ENCODE peak calls at places on chromosomes 5 and 9, in five cellular contexts. H is right cardiac atrium, O is OCI-LY7, C is keratinocyte, A is sigmoid colon. S is an unnamed sample.

GRCh38 chr5:87400305-87400899 is 12.3 kb downstream of the CCNH start:
- DNase-seq in A (no peak), O (peak), H (no peak), C (no peak), S (no peak)

GRCh38 chr5:163248856-163249255 is 188.5 kb upstream of the CCNG1 start:
- DNase-seq in H (no peak), A (no peak), C (no peak), O (no peak), S (no peak)

GRCh38 chr5:32538031-32538547 is 47.3 kb upstream of the SUB1 start:
- DNase-seq in A (no peak), C (no peak), O (peak), H (peak), S (no peak)

GRCh38 chr5:178437296-178438075 is 152.7 kb downstream of the COL23A1 start:
- DNase-seq in A (no peak), C (no peak), H (no peak), O (no peak), S (no peak)

GRCh38 chr9:108188482-108188881 is 667.3 kb downstream of the ACTL7B start:
- DNase-seq in O (no peak), H (no peak), A (no peak), C (no peak), S (no peak)

GRCh38 chr5:145941677-145942130 is 5.3 kb downstream of the SH3RF2 start:
- DNase-seq in A (no peak), O (no peak), H (no peak), C (no peak), S (peak)

GRCh38 chr9:20224756-20225155 is 397.5 kb downstream of the MLLT3 start:
- DNase-seq in C (no peak), O (no peak), A (no peak), H (no peak), S (no peak)

GRCh38 chr5:42993516-42994284 is 46.4 kb downstream of the ANXA2R start:
- DNase-seq in C (no peak), O (peak), H (peak), A (no peak), S (no peak)

GRCh38 chr5:177353093-177353492 is 1.6 kb upstream of the LMAN2 start:
- DNase-seq in C (no peak), H (peak), A (no peak), O (no peak), S (no peak)

GRCh38 chr5:68554566-68555279 is 339.2 kb downstream of the PIK3R1 start:
- DNase-seq in H (peak), C (no peak), A (no peak), O (no peak), S (no peak)

GRCh38 chr5:109694451-109694891 is 4.7 kb downstream of the MAN2A1 start:
- DNase-seq in C (no peak), H (no peak), O (no peak), A (no peak), S (no peak)

GRCh38 chr5:43020294-43020711 is 19.8 kb downstream of the ANXA2R start:
- DNase-seq in H (no peak), O (peak), A (no peak), C (no peak), S (no peak)

GRCh38 chr9:33081128-33081851 is 4.8 kb upstream of the SMU1 start:
- DNase-seq in O (peak), C (no peak), A (peak), H (peak), S (peak)
- H3K27ac ChIP-seq in O (no peak), C (peak), A (no peak), H (no peak), S (peak)

GRCh38 chr5:14148483-14148882 is 5.3 kb downstream of the TRIO start:
- DNase-seq in O (no peak), A (no peak), H (no peak), C (no peak), S (no peak)
- H3K27ac ChIP-seq in O (no peak), A (peak), H (no peak), C (no peak), S (no peak)

DNA sequence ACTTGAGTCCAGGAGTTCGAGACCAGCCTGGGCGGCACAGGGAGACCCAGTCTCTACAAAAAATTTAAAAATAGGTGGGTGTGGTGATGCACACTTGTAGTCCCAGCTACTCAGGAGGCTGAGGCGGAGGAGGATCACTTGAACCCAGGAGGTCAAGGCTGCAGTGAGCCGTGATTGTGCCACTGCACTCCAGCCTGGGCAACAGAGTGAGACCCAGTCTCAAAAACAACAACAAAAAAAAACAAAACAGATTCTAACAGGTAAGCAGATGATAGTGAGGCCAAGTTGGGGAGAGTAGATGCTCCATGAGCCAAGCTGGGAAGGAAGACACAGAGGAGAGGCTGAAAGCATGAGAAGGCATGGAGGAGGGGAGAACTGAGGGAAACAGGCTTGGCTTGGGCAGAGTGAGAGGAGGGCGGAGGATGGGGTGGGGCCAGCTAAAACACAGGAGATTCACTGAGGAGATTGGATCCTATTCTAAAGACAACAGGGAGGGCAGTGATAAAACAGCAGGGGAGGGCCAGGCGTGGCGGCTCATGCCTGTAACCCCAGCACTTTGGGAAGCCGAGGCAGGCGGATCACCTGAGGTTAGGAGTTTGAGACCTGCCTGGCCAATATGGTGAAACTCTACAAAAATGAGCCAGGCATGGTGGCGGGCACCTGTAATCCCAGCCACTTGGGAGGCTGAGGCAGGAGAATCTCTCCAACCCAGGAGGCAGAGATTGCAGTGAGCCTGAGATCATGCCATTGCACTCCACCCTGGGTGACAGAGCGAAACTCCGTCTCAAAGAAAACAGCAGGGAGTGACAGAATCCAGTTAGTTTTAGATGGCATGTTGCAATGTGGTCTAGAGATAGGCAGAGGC is 8.4 kb downstream of the RPS14 start:
- DNase-seq in H (no peak), A (no peak), C (no peak), O (no peak), S (no peak)
- H3K27ac ChIP-seq in H (peak), A (peak), C (no peak), O (no peak), S (peak)

DNA sequence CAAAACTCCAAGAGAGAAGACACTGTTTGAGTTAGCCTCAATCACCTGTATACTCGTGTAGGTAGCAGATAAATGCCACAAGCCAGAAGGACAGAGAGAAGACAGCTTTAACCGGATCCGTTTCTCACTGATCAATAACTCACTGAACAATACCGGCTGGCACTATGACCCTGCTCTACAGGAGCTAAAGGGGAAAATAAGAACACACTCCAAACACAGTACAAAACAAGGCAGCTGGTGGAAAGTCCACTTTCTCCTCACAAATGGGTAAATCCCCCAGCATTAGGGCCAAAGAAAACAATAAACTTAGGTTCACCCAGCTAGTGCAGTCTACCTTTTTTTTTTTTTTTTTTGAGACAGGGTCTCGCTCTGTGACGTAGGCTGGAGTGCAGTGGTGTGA is 169.4 kb downstream of the CRB2 start:
- DNase-seq in O (no peak), C (no peak), H (no peak), A (no peak), S (no peak)
- H3K27ac ChIP-seq in O (no peak), C (no peak), H (no peak), A (no peak), S (no peak)

DNA sequence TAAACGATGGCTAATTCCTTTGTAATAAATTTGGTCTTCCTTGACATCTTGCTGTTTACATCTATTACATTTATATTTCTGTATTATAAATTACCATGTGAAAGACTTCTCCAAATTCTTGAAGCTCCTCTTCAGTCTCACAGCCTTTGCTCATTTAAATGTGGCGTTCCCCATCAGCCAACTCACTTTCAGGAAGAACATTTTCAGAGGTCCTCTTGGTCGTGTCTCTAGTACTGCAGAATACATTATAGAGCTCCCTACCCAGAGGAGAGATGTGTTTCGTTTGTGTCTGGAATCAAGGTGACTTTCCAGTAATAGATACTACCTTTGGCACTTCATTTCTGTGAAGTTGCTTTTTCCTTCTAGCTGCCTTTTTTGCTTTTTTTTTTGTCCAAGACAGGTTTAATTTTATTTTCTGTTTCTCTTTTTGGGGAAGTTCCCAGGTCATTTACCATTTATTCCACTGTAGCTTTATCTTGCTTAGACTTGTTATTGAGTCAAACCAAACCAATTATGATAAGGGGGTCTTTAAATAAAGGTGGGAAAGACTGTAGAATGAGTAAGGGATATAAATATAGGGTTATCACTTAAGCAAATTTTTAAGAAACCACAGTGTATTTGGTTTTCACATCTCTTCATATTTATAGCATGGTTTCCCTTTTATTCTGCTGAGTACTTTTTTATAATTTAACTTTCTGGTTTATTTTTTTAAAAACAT is 12.8 kb downstream of the UBE2B start:
- DNase-seq in O (no peak), A (no peak), H (no peak), C (no peak), S (no peak)
- H3K27ac ChIP-seq in O (no peak), A (no peak), H (no peak), C (no peak), S (no peak)

GRCh38 chr9:129337287-129338140 is 159.5 kb upstream of the IER5L start:
- DNase-seq in O (no peak), A (no peak), C (no peak), H (no peak), S (no peak)
- H3K27ac ChIP-seq in O (no peak), A (peak), C (peak), H (no peak), S (no peak)